ENCODE peak calls at places on chromosomes 7 and 10, in four cellular contexts. T is stomach, P is endothelial cell of umbilical vein, O is GM23338. S is an unnamed sample.

GRCh38 chr10:73625004-73625883 is 16.0 kb downstream of the MYOZ1 start:
- DNase-seq in T (no peak), P (peak; percentile 47), O (peak; percentile 85), S (no peak)

GRCh38 chr10:58622286-58622685 is 109.6 kb downstream of the BICC1 start:
- DNase-seq in T (no peak), P (no peak), O (no peak), S (no peak)

GRCh38 chr10:49614242-49615198 is 683 bp downstream of the CHAT start:
- DNase-seq in T (no peak), P (no peak), O (peak; percentile 33), S (no peak)

GRCh38 chr7:122532406-122533269 is 166.3 kb downstream of the RNF133 start:
- DNase-seq in T (no peak), P (peak; percentile 31), O (peak; percentile 65), S (no peak)

GRCh38 chr10:70380350-70381135 is 1.9 kb downstream of the LRRC20 start:
- DNase-seq in T (no peak), P (no peak), O (no peak), S (no peak)

GRCh38 chr7:8536431-8536830 is 103.0 kb downstream of the NXPH1 start:
- DNase-seq in T (no peak), P (no peak), O (peak; percentile 33), S (no peak)

GRCh38 chr7:19116121-19117080 is 1.0 kb downstream of the TWIST1 start:
- DNase-seq in T (no peak), P (peak; percentile 37), O (peak; percentile 63), S (no peak)

GRCh38 chr7:144812379-144813283 is 23.2 kb downstream of the TPK1 start:
- DNase-seq in T (no peak), P (no peak), O (no peak), S (no peak)

GRCh38 chr7:95952851-95953250 is 180.5 kb downstream of the DYNC1I1 start:
- DNase-seq in T (no peak), P (no peak), O (no peak), S (no peak)

GRCh38 chr10:80131499-80131901 is 1.0 kb upstream of the PLAC9 start:
- DNase-seq in T (no peak), P (no peak), O (peak; percentile 76), S (no peak)

GRCh38 chr10:11443468-11444147 is 167.8 kb downstream of the USP6NL start:
- DNase-seq in T (no peak), P (no peak), O (no peak), S (no peak)

GRCh38 chr10:974038-974784 is 14.0 kb upstream of the GTPBP4 start:
- DNase-seq in T (peak; percentile 86), P (no peak), O (no peak), S (no peak)

GRCh38 chr7:12458520-12459131 is 55.0 kb upstream of the VWDE start:
- DNase-seq in T (no peak), P (peak; percentile 52), O (peak; percentile 70), S (no peak)

DNA sequence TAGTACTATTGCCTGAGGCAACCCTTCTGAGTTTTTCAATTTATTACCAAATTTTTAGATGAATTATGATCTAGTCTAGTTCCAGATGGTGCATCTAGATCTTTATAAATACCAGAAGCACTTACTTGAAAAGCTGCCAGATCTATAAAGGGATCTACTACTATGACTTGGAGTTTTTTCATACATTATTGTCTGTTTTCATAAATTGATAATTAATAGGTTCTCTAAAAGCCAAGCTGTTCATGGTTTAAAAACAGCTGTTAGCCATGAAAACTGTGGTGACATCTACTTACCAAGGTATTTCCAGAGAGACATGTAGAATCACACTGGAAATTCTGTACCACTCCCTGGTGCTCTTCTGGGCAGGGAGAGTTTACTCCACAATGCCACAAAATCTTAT is 786.5 kb upstream of the C7orf33 start:
- DNase-seq in T (no peak), P (no peak), O (no peak), S (no peak)
- H3K4me3 ChIP-seq in T (no peak overlapping the region), P (no peak overlapping the region), O (no peak overlapping the region), S (no peak overlapping the region)

DNA sequence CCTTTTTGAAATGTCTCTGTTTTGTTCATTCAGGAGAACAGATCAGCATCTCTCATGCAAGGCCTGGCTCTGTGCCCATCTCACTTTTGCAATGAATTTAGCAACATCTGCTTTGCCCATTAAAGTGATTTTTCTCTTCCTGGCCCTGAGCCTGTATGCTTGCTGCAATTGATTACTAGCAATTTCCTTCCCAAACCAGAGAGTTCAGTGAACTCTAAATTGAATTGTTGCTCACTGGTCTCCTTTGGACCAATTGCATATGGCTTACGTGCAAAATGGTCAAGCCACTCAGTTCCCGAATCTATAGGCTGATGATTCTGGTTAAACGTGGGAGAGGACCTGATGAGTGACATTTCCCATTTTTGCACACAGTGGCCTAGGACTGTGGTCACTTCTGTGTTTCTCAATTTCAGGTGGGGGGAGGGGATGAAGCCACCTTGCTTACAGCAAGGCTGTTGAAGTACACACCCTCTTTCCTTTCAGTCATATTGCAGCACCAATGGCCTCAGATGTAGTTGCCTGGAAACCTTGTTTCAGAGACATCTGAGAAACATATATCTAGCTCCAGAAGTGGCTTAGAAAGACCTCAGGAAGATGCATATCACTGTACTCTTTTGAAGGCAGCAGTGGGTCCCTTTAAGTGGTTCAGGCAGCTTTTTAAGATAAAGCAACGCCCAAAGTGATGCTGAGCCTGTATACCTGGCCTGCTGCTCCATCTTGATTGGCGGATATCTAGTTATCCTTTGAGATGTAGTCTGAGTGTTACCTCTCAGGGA is 201.4 kb downstream of the PTEN start:
- DNase-seq in T (peak; percentile 64), P (no peak), O (no peak), S (no peak)
- TF ChIP-seq POLR2AphosphoS5 in T (no peak), P (no peak), O (no peak), S (no peak)

DNA sequence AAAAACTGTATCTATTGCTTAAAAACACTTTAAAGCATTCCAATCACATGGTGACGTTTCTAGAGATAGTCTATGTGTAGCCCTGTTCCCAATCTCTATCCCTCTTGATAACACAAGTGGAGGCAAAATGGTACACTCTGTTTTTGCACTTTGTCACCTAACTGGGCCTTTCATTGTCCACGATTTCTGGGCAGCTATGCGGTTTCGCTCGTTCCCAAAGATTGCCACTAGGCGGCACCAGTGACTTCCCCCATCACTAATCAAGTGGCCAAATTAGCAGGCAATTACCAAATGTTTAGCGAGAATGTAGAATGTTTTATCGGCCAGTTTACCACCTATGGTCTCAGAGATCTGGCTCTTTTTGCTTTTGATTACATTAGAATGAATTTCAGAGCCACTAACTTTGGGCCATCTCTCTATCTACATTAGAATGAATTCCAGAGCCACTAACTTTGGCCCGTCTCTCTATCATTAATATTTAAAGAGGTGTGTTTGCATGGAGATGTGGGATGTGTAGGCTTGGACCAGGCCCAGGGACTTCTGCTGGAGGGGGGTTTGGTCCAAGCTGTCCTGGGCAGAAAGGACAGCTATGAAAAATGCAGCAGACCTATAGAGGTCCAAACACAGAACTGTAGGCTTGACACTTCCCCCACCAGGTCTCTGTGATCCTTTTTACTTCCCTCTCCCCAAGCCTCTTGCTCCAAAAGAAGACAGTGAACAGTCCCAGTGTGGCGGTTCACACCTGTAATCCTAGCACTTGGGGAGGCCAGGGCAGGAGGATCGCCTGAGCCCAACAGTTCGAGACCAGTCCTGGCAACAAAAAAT is 90.1 kb downstream of the EPC1 start:
- DNase-seq in T (peak; percentile 80), P (peak; percentile 79), O (peak; percentile 80), S (peak; percentile 54)
- H3K4me1 ChIP-seq in T (no peaks in the 10 kb centered on the region), P (no peaks in the 10 kb centered on the region), O (no peaks in the 10 kb centered on the region), S (no peaks in the 10 kb centered on the region)

GRCh38 chr7:151439855-151440798 is at the start of gene CRYGN:
- DNase-seq in T (no peak), P (no peak), O (peak; percentile 80), S (no peak)
- H3K4me3 ChIP-seq in T (peak within 1 kb of the TSS; percentile 44), P (no peak within 1 kb of the TSS), O (peak within 1 kb of the TSS; percentile 73), S (peak within 1 kb of the TSS; percentile 16)

DNA sequence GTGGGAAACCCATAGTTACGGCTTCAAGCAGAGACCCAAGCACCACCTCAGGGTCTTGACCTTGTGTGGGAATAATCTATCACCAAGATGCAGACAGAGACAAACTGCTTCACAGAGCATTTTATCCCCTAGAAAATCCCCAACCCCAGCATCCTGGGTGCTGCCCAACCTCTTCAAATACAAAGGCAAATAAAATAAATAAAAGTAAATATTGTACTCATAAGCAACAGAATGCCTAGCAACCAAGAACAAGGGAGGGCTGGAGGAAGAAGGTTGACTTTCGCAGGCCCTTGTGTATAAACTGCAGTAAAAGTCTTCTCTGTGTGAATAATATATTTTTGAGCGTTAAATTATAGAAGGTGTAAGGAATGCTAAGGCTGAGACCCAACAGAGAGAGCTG is 219.5 kb downstream of the WDR11 start:
- DNase-seq in T (no peak), P (no peak), O (no peak), S (no peak)
- TF ChIP-seq POLR2AphosphoS5 in T (no peak), P (no peak), O (no peak), S (no peak)

DNA sequence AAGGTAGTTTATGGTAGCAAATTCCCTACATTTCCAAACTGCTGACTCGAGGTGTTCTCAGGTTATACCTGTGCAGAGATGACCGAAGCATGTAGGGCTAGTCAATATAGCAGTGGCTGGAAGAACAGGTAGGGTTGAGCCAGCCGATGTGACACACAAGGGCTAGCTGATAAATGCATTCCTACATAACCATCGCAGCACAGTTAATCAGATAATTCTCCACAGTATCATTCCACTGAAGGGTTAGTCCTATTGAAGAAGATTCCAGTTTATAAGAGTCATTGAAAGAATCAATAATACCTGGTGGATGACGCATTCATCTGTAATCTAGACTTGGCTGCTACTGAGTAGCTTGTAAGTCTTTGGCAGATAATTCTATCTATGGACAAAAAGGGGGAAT is 220.0 kb downstream of the KIF20B start:
- DNase-seq in T (no peak), P (no peak), O (no peak), S (no peak)
- H3K4me1 ChIP-seq in T (no peaks in the 10 kb centered on the region), P (no peaks in the 10 kb centered on the region), O (no peaks in the 10 kb centered on the region), S (no peaks in the 10 kb centered on the region)

GRCh38 chr10:46541735-46542566 is 14.5 kb downstream of the GPRIN2 start:
- DNase-seq in T (peak; percentile 25), P (no peak), O (no peak), S (no peak)

GRCh38 chr10:46539596-46540411 is 16.7 kb downstream of the GPRIN2 start:
- DNase-seq in T (peak; percentile 48), P (peak; percentile 46), O (no peak), S (no peak)

GRCh38 chr10:46542567-46543323 is 13.7 kb downstream of the GPRIN2 start:
- DNase-seq in T (peak; percentile 26), P (no peak), O (no peak), S (no peak)

GRCh38 chr10:46540412-46541016 is 15.9 kb downstream of the GPRIN2 start:
- DNase-seq in T (peak; percentile 29), P (no peak), O (no peak), S (no peak)

GRCh38 chr10:46541017-46541661 is 15.3 kb downstream of the GPRIN2 start:
- DNase-seq in T (peak; percentile 69), P (no peak), O (peak; percentile 89), S (no peak)
- H3K4me3 ChIP-seq in T (peak overlapping the region; percentile 31), P (no peak overlapping the region), O (peak overlapping the region; percentile 64), S (no peak overlapping the region)

GRCh38 chr10:12784646-12785045 is 216.9 kb downstream of the CCDC3 start:
- DNase-seq in T (no peak), P (no peak), O (no peak), S (no peak)

GRCh38 chr10:12788277-12788676 is 213.2 kb downstream of the CCDC3 start:
- DNase-seq in T (no peak), P (no peak), O (no peak), S (no peak)

GRCh38 chr10:12785338-12785934 is 216.1 kb downstream of the CCDC3 start:
- DNase-seq in T (no peak), P (no peak), O (no peak), S (no peak)

GRCh38 chr10:12790270-12790669 is 211.2 kb downstream of the CCDC3 start:
- DNase-seq in T (no peak), P (no peak), O (no peak), S (no peak)

GRCh38 chr10:12787297-12787696 is 214.2 kb downstream of the CCDC3 start:
- DNase-seq in T (no peak), P (no peak), O (no peak), S (no peak)
- TF ChIP-seq POLR2AphosphoS5 in T (no peak), P (no peak), O (no peak), S (no peak)